ENCODE peak calls at places on chromosomes 2 and 18, in six cellular contexts. K, X, P, D, M and B are unnamed samples.

GRCh38 chr2:223083402-223084070 is 31.5 kb downstream of the KCNE4 start:
- DNase-seq in K (no peak), X (no peak), P (no peak), D (no peak), M (no peak), B (no peak)

GRCh38 chr2:105449083-105449482 is 50.2 kb upstream of the FHL2 start:
- DNase-seq in K (no peak), X (no peak), P (no peak), D (no peak), M (no peak), B (peak)

GRCh38 chr2:133836220-133836619 is 268.0 kb upstream of the NCKAP5 start:
- DNase-seq in K (no peak), X (no peak), P (no peak), D (no peak), M (no peak), B (no peak)

GRCh38 chr2:31694444-31694843 is 113.7 kb upstream of the SRD5A2 start:
- DNase-seq in K (no peak), X (no peak), P (peak), D (no peak), M (peak), B (no peak)

GRCh38 chr18:24763765-24764548 is 303.5 kb downstream of the HRH4 start:
- DNase-seq in K (no peak), X (no peak), P (no peak), D (no peak), M (no peak), B (peak)

GRCh38 chr2:127664895-127665225 is 10.5 kb downstream of the LIMS2 start:
- DNase-seq in K (no peak), X (peak), P (no peak), D (no peak), M (no peak), B (no peak)

GRCh38 chr18:79868811-79869541 is 71.2 kb downstream of the KCNG2 start:
- DNase-seq in K (peak), X (peak), P (no peak), D (peak), M (no peak), B (no peak)

GRCh38 chr2:30565860-30566358 is 118.9 kb downstream of the LCLAT1 start:
- DNase-seq in K (no peak), X (no peak), P (no peak), D (peak), M (peak), B (no peak)

GRCh38 chr2:174138161-174138560 is 110.2 kb downstream of the OLA1 start:
- DNase-seq in K (no peak), X (no peak), P (peak), D (no peak), M (no peak), B (no peak)

GRCh38 chr2:73292906-73293533 is 328 bp downstream of the EGR4 start:
- DNase-seq in K (no peak), X (no peak), P (no peak), D (peak), M (no peak), B (no peak)

GRCh38 chr2:51693640-51694039 is 661.7 kb upstream of the NRXN1 start:
- DNase-seq in K (no peak), X (no peak), P (no peak), D (no peak), M (no peak), B (no peak)

GRCh38 chr2:224987733-224988132 is 54.5 kb downstream of the DOCK10 start:
- DNase-seq in K (no peak), X (no peak), P (peak), D (peak), M (no peak), B (no peak)

GRCh38 chr2:11342561-11343343 is 1.7 kb downstream of the ROCK2 start:
- DNase-seq in K (no peak), X (no peak), P (peak), D (peak), M (peak), B (peak)

GRCh38 chr2:238848941-238849853 is 1.3 kb downstream of the TWIST2 start:
- DNase-seq in K (no peak), X (no peak), P (peak), D (no peak), M (no peak), B (no peak)

GRCh38 chr2:231526341-231527090 is 3.7 kb downstream of the NMUR1 start:
- DNase-seq in K (peak), X (peak), P (no peak), D (no peak), M (no peak), B (no peak)

GRCh38 chr2:207394812-207395534 is 134.8 kb upstream of the CREB1 start:
- DNase-seq in K (no peak), X (peak), P (peak), D (peak), M (peak), B (peak)

GRCh38 chr18:75200644-75201272 is 8.2 kb downstream of the PTGR3 start:
- DNase-seq in K (no peak), X (no peak), P (peak), D (no peak), M (no peak), B (no peak)